ENCODE peak calls at places on chromosomes 13 and 19, in eight cellular contexts. L is AG10803; S is activated CD4-positive, alpha-beta T cell treated with anti-CD3 and anti-CD28 coated beads for 48 hours; A is cardiac muscle cell; J is nephron progenitor cell; Q is effector memory CD4-positive, alpha-beta T cell; C is endodermal cell; U is NCI-H1436. B is an unnamed sample.

GRCh38 chr19:46466536-46467199 is 4.7 kb downstream of the PNMA8A start:
- DNase-seq in U (no peak), J (no peak), C (no peak), Q (no peak), A (no peak), L (peak), S (peak), B (no peak)

GRCh38 chr19:40348961-40349507 is 539 bp downstream of the PLD3 start:
- DNase-seq in S (peak), Q (no peak), A (no peak), L (peak), J (no peak), U (no peak), C (peak), B (peak)

GRCh38 chr13:110643768-110644421 is 28.6 kb downstream of the NAXD start:
- DNase-seq in C (peak), U (no peak), L (no peak), S (no peak), Q (no peak), A (no peak), J (no peak), B (no peak)

GRCh38 chr13:106007156-106007555 is 528.3 kb downstream of the EFNB2 start:
- DNase-seq in A (no peak), J (no peak), U (no peak), Q (no peak), L (no peak), C (no peak), S (no peak), B (no peak)

GRCh38 chr13:99467764-99468163 is 33.5 kb upstream of the TM9SF2 start:
- DNase-seq in Q (no peak), L (peak), S (no peak), A (no peak), U (no peak), C (no peak), J (no peak), B (no peak)

GRCh38 chr19:36973021-36973843 is 57.1 kb downstream of the ZNF568 start:
- DNase-seq in U (no peak), Q (peak), L (peak), A (peak), S (peak), J (no peak), C (peak), B (peak)

GRCh38 chr13:100240109-100240779 is 151.4 kb downstream of the PCCA start:
- DNase-seq in A (no peak), J (no peak), S (no peak), L (no peak), Q (no peak), C (no peak), U (no peak), B (no peak)

GRCh38 chr13:110254751-110255553 is 52.0 kb downstream of the COL4A1 start:
- DNase-seq in C (no peak), S (no peak), J (no peak), Q (no peak), L (no peak), U (no peak), A (no peak), B (no peak)

GRCh38 chr13:29579094-29579493 is 16.4 kb downstream of the SLC7A1 start:
- DNase-seq in J (no peak), Q (no peak), A (no peak), S (no peak), L (no peak), U (no peak), C (no peak), B (no peak)

GRCh38 chr19:45629704-45630103 is 9.5 kb downstream of the EML2 start:
- DNase-seq in J (no peak), U (no peak), C (no peak), S (no peak), Q (no peak), L (no peak), A (no peak), B (no peak)

GRCh38 chr19:34962945-34963530 is 991 bp downstream of the ZNF792 start:
- DNase-seq in Q (no peak), S (no peak), U (no peak), A (no peak), C (peak), J (no peak), L (no peak), B (no peak)

GRCh38 chr13:48908381-48909087 is 67.2 kb upstream of the FNDC3A start:
- DNase-seq in L (peak), A (no peak), Q (no peak), U (no peak), C (no peak), S (no peak), J (no peak), B (no peak)

GRCh38 chr13:110797230-110797877 is 83.9 kb downstream of the ING1 start:
- DNase-seq in L (no peak), S (no peak), A (no peak), J (no peak), Q (no peak), U (no peak), C (peak), B (peak)

GRCh38 chr19:8702350-8702749 is 3.8 kb upstream of the ACTL9 start:
- DNase-seq in Q (peak), C (no peak), S (peak), U (no peak), J (no peak), L (no peak), A (no peak), B (no peak)

GRCh38 chr13:29849071-29849541 is 1.3 kb downstream of the UBL3 start:
- DNase-seq in S (peak), C (peak), Q (peak), U (no peak), A (peak), J (no peak), L (peak), B (peak)

GRCh38 chr13:111423168-111423785 is 102.8 kb downstream of the TEX29 start:
- DNase-seq in L (no peak), U (no peak), A (no peak), J (no peak), C (no peak), S (no peak), Q (no peak), B (peak)

GRCh38 chr19:30228726-30229523 is 143.3 kb upstream of the ZNF536 start:
- DNase-seq in U (no peak), S (no peak), A (peak), C (peak), J (peak), L (peak), Q (no peak), B (peak)

GRCh38 chr19:17950310-17951150 is 16.4 kb upstream of the KCNN1 start:
- DNase-seq in L (no peak), S (no peak), A (peak), U (peak), C (peak), J (peak), Q (peak), B (peak)

GRCh38 chr13:23541221-23541620 is 29.0 kb upstream of the TNFRSF19 start:
- DNase-seq in U (no peak), A (no peak), J (no peak), C (no peak), L (no peak), Q (no peak), S (no peak), B (no peak)

GRCh38 chr19:29048873-29049272 is 164.1 kb downstream of the UQCRFS1 start:
- DNase-seq in U (no peak), L (no peak), S (no peak), Q (no peak), A (no peak), C (no peak), J (no peak), B (no peak)

GRCh38 chr13:103716689-103717088 is 650.5 kb upstream of the SLC10A2 start:
- DNase-seq in U (no peak), J (no peak), C (no peak), Q (no peak), S (no peak), L (no peak), A (no peak), B (no peak)

GRCh38 chr19:9836021-9836420 is 903 bp downstream of the PIN1 start:
- DNase-seq in A (peak), S (no peak), J (no peak), U (no peak), L (peak), Q (no peak), C (no peak), B (no peak)

GRCh38 chr19:10915511-10916091 is 12.8 kb downstream of the YIPF2 start:
- DNase-seq in S (no peak), Q (no peak), C (no peak), U (no peak), L (peak), J (no peak), A (no peak), B (no peak)

GRCh38 chr13:40666058-40666904 is at the start of gene FOXO1:
- DNase-seq in U (peak), C (peak), J (peak), Q (peak), A (peak), S (peak), L (peak), B (peak)

GRCh38 chr13:76816394-76816793 is 69.8 kb downstream of the KCTD12 start:
- DNase-seq in L (no peak), C (no peak), U (no peak), S (peak), J (no peak), Q (no peak), A (no peak), B (no peak)

GRCh38 chr19:47531640-47532387 is 17.0 kb upstream of the NAPA start:
- DNase-seq in U (no peak), A (no peak), S (no peak), L (no peak), Q (no peak), C (no peak), J (no peak), B (no peak)

GRCh38 chr13:91347996-91348905 is 764 bp downstream of the MIR17HG start:
- DNase-seq in A (peak), C (peak), L (peak), U (no peak), Q (peak), J (peak), S (peak), B (peak)

GRCh38 chr19:20079487-20079886 is 1.7 kb downstream of the ZNF90 start:
- DNase-seq in C (no peak), J (no peak), S (no peak), A (no peak), U (no peak), Q (no peak), L (no peak), B (no peak)

GRCh38 chr19:39846176-39846677 is at the start of gene FBL:
- DNase-seq in U (peak), A (peak), C (peak), Q (peak), S (peak), J (peak), L (peak), B (peak)

GRCh38 chr19:40638327-40638726 is 37.2 kb downstream of the LTBP4 start:
- DNase-seq in S (no peak), J (no peak), A (no peak), Q (no peak), C (no peak), U (no peak), L (no peak), B (no peak)

GRCh38 chr19:1063030-1063908 is 3.7 kb upstream of the ARHGAP45 start:
- DNase-seq in C (peak), Q (peak), A (no peak), U (peak), J (peak), S (peak), L (no peak), B (no peak)

GRCh38 chr19:4713384-4713951 is 10.2 kb downstream of the DPP9 start:
- DNase-seq in L (peak), Q (no peak), S (no peak), U (no peak), A (no peak), C (no peak), J (no peak), B (no peak)

GRCh38 chr19:10288662-10289166 is 1.0 kb upstream of the ICAM5 start:
- DNase-seq in S (peak), L (no peak), J (peak), C (peak), U (no peak), A (peak), Q (no peak), B (no peak)

GRCh38 chr13:82407321-82407720 is 1475.0 kb downstream of the SLITRK1 start:
- DNase-seq in C (no peak), S (no peak), A (no peak), U (no peak), Q (no peak), J (no peak), L (no peak), B (no peak)

GRCh38 chr19:53546766-53547541 is 9.0 kb downstream of the ZNF331 start:
- DNase-seq in Q (no peak), S (no peak), L (no peak), J (no peak), A (no peak), C (no peak), U (no peak), B (no peak)

GRCh38 chr19:2500157-2500556 is 24.2 kb downstream of the GADD45B start:
- DNase-seq in S (no peak), C (no peak), A (no peak), L (no peak), J (no peak), Q (no peak), U (no peak), B (no peak)

GRCh38 chr13:82713681-82714405 is 1168.4 kb downstream of the SLITRK1 start:
- DNase-seq in C (no peak), U (no peak), L (peak), A (no peak), Q (no peak), S (no peak), J (no peak), B (no peak)

GRCh38 chr19:40210919-40211318 is 7.3 kb downstream of the TTC9B start:
- DNase-seq in Q (no peak), C (peak), S (no peak), L (no peak), J (no peak), A (no peak), U (no peak), B (no peak)

GRCh38 chr19:46998445-46999142 is 21.0 kb upstream of the NPAS1 start:
- DNase-seq in A (no peak), C (no peak), L (no peak), S (no peak), Q (no peak), J (no peak), U (no peak), B (no peak)